ENCODE peak calls at places on chromosomes 13 and 19, in four cellular contexts. P is mesenchymal stem cell, V is thoracic aorta, J is tibial artery. H is an unnamed sample. For H3K9me3, the result is how much of the 10 kb centered on the place peaks cover.

GRCh38 chr13:54852831-54853230 is 1824.2 kb downstream of the OLFM4 start:
- DNase-seq in V (no peak), J (no peak), P (no peak), H (no peak)

GRCh38 chr13:75829874-75830273 is 193.7 kb downstream of the LMO7 start:
- DNase-seq in V (no peak), P (no peak), J (no peak), H (no peak)

GRCh38 chr19:35928507-35928906 is 7.7 kb upstream of the LRFN3 start:
- DNase-seq in J (no peak), V (no peak), P (no peak), H (no peak)

GRCh38 chr19:8305798-8306197 is 2.4 kb downstream of the CD320 start:
- DNase-seq in J (peak), P (no peak), V (no peak), H (no peak)

GRCh38 chr13:27562457-27562856 is 57.9 kb downstream of the LNX2 start:
- DNase-seq in V (no peak), J (no peak), P (no peak), H (no peak)

GRCh38 chr19:5017235-5017634 is 48.3 kb downstream of the KDM4B start:
- DNase-seq in J (no peak), P (no peak), V (no peak), H (no peak)

GRCh38 chr19:39497850-39498261 is 891 bp upstream of the DLL3 start:
- DNase-seq in V (no peak), J (no peak), P (peak), H (no peak)

GRCh38 chr13:48829536-48829935 is 146.2 kb upstream of the FNDC3A start:
- DNase-seq in P (no peak), V (no peak), J (no peak), H (no peak)

GRCh38 chr19:1760020-1760419 is 6.7 kb downstream of the ONECUT3 start:
- DNase-seq in J (no peak), V (no peak), P (no peak), H (no peak)

GRCh38 chr19:1491114-1491848 is at the start of gene REEP6:
- DNase-seq in V (no peak), J (no peak), P (no peak), H (no peak)

GRCh38 chr19:38015771-38016170 is 108.8 kb downstream of the SIPA1L3 start:
- DNase-seq in V (no peak), P (no peak), J (no peak), H (no peak)

GRCh38 chr19:30755581-30755980 is 383.4 kb downstream of the ZNF536 start:
- DNase-seq in P (no peak), J (no peak), V (no peak), H (no peak)

GRCh38 chr19:47581605-47582319 is 8.8 kb upstream of the ZNF541 start:
- DNase-seq in P (no peak), J (peak), V (no peak), H (no peak)

GRCh38 chr13:75935805-75936204 is 299.7 kb downstream of the LMO7 start:
- DNase-seq in P (no peak), J (no peak), V (no peak), H (no peak)

GRCh38 chr19:900302-901111 is 7.2 kb downstream of the RNU6-9 start:
- DNase-seq in J (no peak), V (no peak), P (no peak), H (peak)

GRCh38 chr13:28532226-28533048 is 37.5 kb upstream of the FLT1 start:
- DNase-seq in P (peak), V (no peak), J (no peak), H (no peak)

GRCh38 chr19:45528149-45528743 is 21.0 kb downstream of the VASP start:
- DNase-seq in P (peak), V (no peak), J (no peak), H (no peak)

DNA sequence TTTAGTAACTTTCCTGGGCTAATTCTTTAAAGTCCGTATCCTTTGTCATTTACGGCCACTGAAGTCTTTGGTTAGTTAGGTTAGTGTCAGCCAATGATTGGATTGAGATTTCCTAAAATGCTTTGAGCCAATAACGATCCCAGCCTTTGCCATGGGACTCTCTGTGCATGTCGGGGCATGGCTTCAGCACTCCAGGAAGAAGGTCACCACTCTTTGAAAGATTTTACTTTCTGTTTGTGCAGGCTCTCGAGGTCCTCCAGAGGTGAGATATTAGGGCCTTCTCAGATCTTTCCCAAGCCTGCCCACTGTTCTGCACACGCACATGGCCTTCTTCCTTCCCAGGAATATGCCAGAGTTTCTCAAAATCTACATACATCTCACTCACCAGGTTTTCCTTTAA is 153.7 kb upstream of the ARGLU1 start:
- DNase-seq in V (no peak), P (no peak), J (no peak), H (no peak)
- H3K9me3 ChIP-seq in V (under half), P (under half), J (under half), H (under half)

GRCh38 chr19:56837892-56838679 is 2.4 kb downstream of the PEG3 start:
- DNase-seq in V (peak), P (no peak), J (peak), H (no peak)

GRCh38 chr19:56838930-56839664 is 1.4 kb downstream of the PEG3 start:
- DNase-seq in V (peak), P (no peak), J (peak), H (no peak)

GRCh38 chr19:56839665-56840451 is 668 bp downstream of the PEG3 start:
- DNase-seq in V (peak), J (peak), P (no peak), H (no peak)

GRCh38 chr19:56837492-56837891 is 3.0 kb downstream of the PEG3 start:
- DNase-seq in P (no peak), V (peak), J (peak), H (no peak)

GRCh38 chr19:56838680-56838929 is 1.9 kb downstream of the PEG3 start:
- DNase-seq in V (no peak), P (no peak), J (no peak), H (no peak)
- H3K9me3 ChIP-seq in V (under half), P (under half), J (under half), H (under half)

DNA sequence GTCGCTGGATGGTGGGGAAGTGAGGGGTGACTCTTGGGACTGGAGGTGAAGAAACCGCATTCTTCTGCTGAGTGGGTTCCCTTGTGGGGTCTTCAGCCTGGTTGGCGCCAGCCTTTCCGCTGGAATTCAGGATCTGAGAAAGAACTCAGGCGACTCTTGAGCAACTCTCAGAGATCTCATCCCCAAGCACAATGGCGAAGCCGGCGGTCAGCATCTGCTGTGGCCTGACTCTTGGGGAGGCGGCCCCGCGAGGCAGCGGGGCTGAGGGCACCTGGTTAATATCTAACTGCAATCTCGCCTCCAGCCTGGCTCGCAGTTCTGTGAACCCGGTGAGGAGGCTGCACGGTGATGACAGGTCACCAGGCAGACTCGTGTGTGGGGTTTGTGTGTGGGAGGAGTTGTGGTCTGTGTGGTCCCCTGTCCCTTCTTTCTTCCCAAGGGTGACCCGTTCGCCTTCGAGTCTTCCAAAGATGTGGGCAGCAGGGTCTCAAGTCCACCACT is 883 bp downstream of the ZNF441 start:
- DNase-seq in V (no peak), J (peak), P (peak), H (no peak)
- H3K9me3 ChIP-seq in V (under half), J (under half), P (under half), H (under half)

DNA sequence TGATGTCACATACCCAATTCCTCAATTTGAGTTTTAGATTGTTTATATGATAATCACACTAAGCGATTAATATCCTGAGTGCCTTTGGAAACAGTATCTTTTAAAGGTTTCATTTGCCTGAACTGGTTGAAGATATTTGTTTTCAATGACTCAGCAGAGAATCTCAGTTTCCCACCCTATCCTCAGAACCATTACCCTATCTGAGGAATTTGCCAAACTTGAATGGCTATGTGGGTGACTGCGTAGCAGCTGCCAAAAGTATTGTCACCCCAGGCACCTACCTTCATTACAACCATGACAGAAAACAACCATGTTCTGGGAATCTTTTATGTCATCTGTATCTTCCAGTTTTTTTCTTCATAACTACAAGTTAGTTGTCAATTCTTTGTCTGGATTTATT is 440.1 kb upstream of the NBEA start:
- DNase-seq in P (no peak), V (no peak), J (no peak), H (no peak)
- H3K9me3 ChIP-seq in P (under half), V (under half), J (under half), H (under half)

GRCh38 chr19:23070353-23070781 is 46.5 kb upstream of the ZNF730 start:
- DNase-seq in V (no peak), P (no peak), J (no peak), H (no peak)
- H3K9me3 ChIP-seq in V (under half), P (under half), J (under half), H (under half)